ENCODE peak calls at places on chromosome X, in four cellular contexts. One of them, this sample, is unnamed.

GRCh38 chrX:66684196-66684595 is 45.3 kb upstream of the EDA2R start:
- DNase-seq in heart right ventricle: no peak
- DNase-seq in COLO829: no peak
- DNase-seq in activated naive CD8-positive, alpha-beta T cell treated with anti-CD3 and anti-CD28 coated beads, Interleukin-2, amount 50 U/mL, for 16 hours: no peak
- DNase-seq in this sample: no peak

GRCh38 chrX:53265771-53266170 is 15.6 kb downstream of the IQSEC2 start:
- DNase-seq in COLO829: no peak
- DNase-seq in heart right ventricle: no peak
- DNase-seq in activated naive CD8-positive, alpha-beta T cell treated with anti-CD3 and anti-CD28 coated beads, Interleukin-2, amount 50 U/mL, for 16 hours: no peak
- DNase-seq in this sample: no peak

GRCh38 chrX:83508006-83508405 is at the start of gene POU3F4:
- DNase-seq in activated naive CD8-positive, alpha-beta T cell treated with anti-CD3 and anti-CD28 coated beads, Interleukin-2, amount 50 U/mL, for 16 hours: no peak
- DNase-seq in COLO829: no peak
- DNase-seq in heart right ventricle: no peak
- DNase-seq in this sample: no peak

GRCh38 chrX:148530464-148531077 is 30.2 kb downstream of the AFF2 start:
- DNase-seq in activated naive CD8-positive, alpha-beta T cell treated with anti-CD3 and anti-CD28 coated beads, Interleukin-2, amount 50 U/mL, for 16 hours: no peak
- DNase-seq in heart right ventricle: no peak
- DNase-seq in COLO829: peak; percentile 1
- DNase-seq in this sample: no peak

GRCh38 chrX:88526385-88526784 is 220.6 kb upstream of the CPXCR1 start:
- DNase-seq in heart right ventricle: no peak
- DNase-seq in activated naive CD8-positive, alpha-beta T cell treated with anti-CD3 and anti-CD28 coated beads, Interleukin-2, amount 50 U/mL, for 16 hours: no peak
- DNase-seq in COLO829: no peak
- DNase-seq in this sample: no peak

GRCh38 chrX:11566814-11567213 is 98.9 kb downstream of the ARHGAP6 start:
- DNase-seq in COLO829: no peak
- DNase-seq in heart right ventricle: no peak
- DNase-seq in activated naive CD8-positive, alpha-beta T cell treated with anti-CD3 and anti-CD28 coated beads, Interleukin-2, amount 50 U/mL, for 16 hours: no peak
- DNase-seq in this sample: no peak

GRCh38 chrX:87578978-87579377 is 61.4 kb downstream of the KLHL4 start:
- DNase-seq in heart right ventricle: no peak
- DNase-seq in activated naive CD8-positive, alpha-beta T cell treated with anti-CD3 and anti-CD28 coated beads, Interleukin-2, amount 50 U/mL, for 16 hours: no peak
- DNase-seq in COLO829: no peak
- DNase-seq in this sample: no peak

GRCh38 chrX:133921764-133922389 is 63.5 kb downstream of the GPC3 start:
- DNase-seq in activated naive CD8-positive, alpha-beta T cell treated with anti-CD3 and anti-CD28 coated beads, Interleukin-2, amount 50 U/mL, for 16 hours: no peak
- DNase-seq in COLO829: peak; percentile 24
- DNase-seq in heart right ventricle: peak; percentile 25
- DNase-seq in this sample: peak; percentile 4

GRCh38 chrX:15349046-15349445 is 13.7 kb upstream of the PIGA start:
- DNase-seq in activated naive CD8-positive, alpha-beta T cell treated with anti-CD3 and anti-CD28 coated beads, Interleukin-2, amount 50 U/mL, for 16 hours: no peak
- DNase-seq in heart right ventricle: no peak
- DNase-seq in COLO829: peak; percentile 43
- DNase-seq in this sample: no peak

GRCh38 chrX:114959729-114960128 is 57.7 kb downstream of the IL13RA2 start:
- DNase-seq in COLO829: peak; percentile 26
- DNase-seq in heart right ventricle: no peak
- DNase-seq in activated naive CD8-positive, alpha-beta T cell treated with anti-CD3 and anti-CD28 coated beads, Interleukin-2, amount 50 U/mL, for 16 hours: no peak
- DNase-seq in this sample: no peak

GRCh38 chrX:103571726-103572125 is 13.6 kb upstream of the TCEAL4 start:
- DNase-seq in COLO829: no peak
- DNase-seq in activated naive CD8-positive, alpha-beta T cell treated with anti-CD3 and anti-CD28 coated beads, Interleukin-2, amount 50 U/mL, for 16 hours: no peak
- DNase-seq in heart right ventricle: no peak
- DNase-seq in this sample: no peak

GRCh38 chrX:152028611-152029010 is 54.1 kb upstream of the GABRE start:
- DNase-seq in COLO829: no peak
- DNase-seq in heart right ventricle: no peak
- DNase-seq in activated naive CD8-positive, alpha-beta T cell treated with anti-CD3 and anti-CD28 coated beads, Interleukin-2, amount 50 U/mL, for 16 hours: no peak
- DNase-seq in this sample: no peak

GRCh38 chrX:40148439-40149285 is 50.9 kb upstream of the BCOR start:
- DNase-seq in activated naive CD8-positive, alpha-beta T cell treated with anti-CD3 and anti-CD28 coated beads, Interleukin-2, amount 50 U/mL, for 16 hours: no peak
- DNase-seq in heart right ventricle: no peak
- DNase-seq in COLO829: no peak
- DNase-seq in this sample: no peak

GRCh38 chrX:153688900-153689590 is 1.3 kb downstream of the SLC6A8 start:
- DNase-seq in activated naive CD8-positive, alpha-beta T cell treated with anti-CD3 and anti-CD28 coated beads, Interleukin-2, amount 50 U/mL, for 16 hours: no peak
- DNase-seq in COLO829: peak; percentile 35
- DNase-seq in heart right ventricle: peak; percentile 50
- DNase-seq in this sample: no peak

GRCh38 chrX:2299871-2300270 is 200.9 kb downstream of the DHRSX start:
- DNase-seq in activated naive CD8-positive, alpha-beta T cell treated with anti-CD3 and anti-CD28 coated beads, Interleukin-2, amount 50 U/mL, for 16 hours: no peak
- DNase-seq in COLO829: peak; percentile 8
- DNase-seq in heart right ventricle: no peak
- DNase-seq in this sample: no peak

GRCh38 chrX:138127314-138127713 is 561.4 kb downstream of the ZIC3 start:
- DNase-seq in COLO829: no peak
- DNase-seq in activated naive CD8-positive, alpha-beta T cell treated with anti-CD3 and anti-CD28 coated beads, Interleukin-2, amount 50 U/mL, for 16 hours: no peak
- DNase-seq in heart right ventricle: no peak
- DNase-seq in this sample: no peak

GRCh38 chrX:13764284-13764683 is 29.7 kb downstream of the OFD1 start:
- DNase-seq in activated naive CD8-positive, alpha-beta T cell treated with anti-CD3 and anti-CD28 coated beads, Interleukin-2, amount 50 U/mL, for 16 hours: no peak
- DNase-seq in COLO829: peak; percentile 6
- DNase-seq in heart right ventricle: no peak
- DNase-seq in this sample: no peak

GRCh38 chrX:11908371-11908770 is 150.3 kb downstream of the MSL3 start:
- DNase-seq in activated naive CD8-positive, alpha-beta T cell treated with anti-CD3 and anti-CD28 coated beads, Interleukin-2, amount 50 U/mL, for 16 hours: peak; percentile 0
- DNase-seq in heart right ventricle: no peak
- DNase-seq in COLO829: peak; percentile 28
- DNase-seq in this sample: no peak

GRCh38 chrX:1593286-1594271 is 2.2 kb downstream of the AKAP17A start:
- DNase-seq in activated naive CD8-positive, alpha-beta T cell treated with anti-CD3 and anti-CD28 coated beads, Interleukin-2, amount 50 U/mL, for 16 hours: no peak
- DNase-seq in COLO829: no peak
- DNase-seq in heart right ventricle: no peak
- DNase-seq in this sample: no peak

GRCh38 chrX:16853537-16853936 is 16.6 kb downstream of the RBBP7 start:
- DNase-seq in activated naive CD8-positive, alpha-beta T cell treated with anti-CD3 and anti-CD28 coated beads, Interleukin-2, amount 50 U/mL, for 16 hours: no peak
- DNase-seq in COLO829: no peak
- DNase-seq in heart right ventricle: no peak
- DNase-seq in this sample: no peak

This sample was measured in NCI-H1436 treated with DMSO at 0.1 percent for 48 hours.